ENCODE peak calls at places on chromosomes 5 and 9, in seven cellular contexts. One of them, this sample, is unnamed.
A peak's percentile ranks its signal among the peaks of the same experiment; 100 is the strongest.

GRCh38 chr5:6902597-6902996 is 189.4 kb downstream of the TENT4A start:
- DNase-seq in mammary epithelial cell: no peak
- DNase-seq in neural progenitor cell: no peak
- DNase-seq in mesothelial cell of epicardium: no peak
- DNase-seq in MM.1S: no peak
- DNase-seq in GM10248: no peak
- DNase-seq in A549: no peak
- DNase-seq in this sample: no peak

GRCh38 chr5:84113246-84114118 is 271.2 kb downstream of the EDIL3 start:
- DNase-seq in mesothelial cell of epicardium: no peak
- DNase-seq in MM.1S: no peak
- DNase-seq in mammary epithelial cell: no peak
- DNase-seq in GM10248: no peak
- DNase-seq in neural progenitor cell: peak; percentile 72
- DNase-seq in A549: no peak
- DNase-seq in this sample: no peak

GRCh38 chr9:86940774-86941173 is 6.5 kb downstream of the GAS1 start:
- DNase-seq in GM10248: no peak
- DNase-seq in mammary epithelial cell: no peak
- DNase-seq in neural progenitor cell: peak; percentile 80
- DNase-seq in MM.1S: no peak
- DNase-seq in A549: no peak
- DNase-seq in mesothelial cell of epicardium: no peak
- DNase-seq in this sample: no peak

GRCh38 chr5:82661462-82661861 is 383.3 kb upstream of the RPS23 start:
- DNase-seq in MM.1S: no peak
- DNase-seq in GM10248: no peak
- DNase-seq in neural progenitor cell: no peak
- DNase-seq in mammary epithelial cell: no peak
- DNase-seq in A549: no peak
- DNase-seq in mesothelial cell of epicardium: no peak
- DNase-seq in this sample: no peak

GRCh38 chr5:115068239-115069086 is 101.2 kb downstream of the TRIM36 start:
- DNase-seq in neural progenitor cell: no peak
- DNase-seq in A549: no peak
- DNase-seq in MM.1S: peak; percentile 73
- DNase-seq in GM10248: no peak
- DNase-seq in mesothelial cell of epicardium: no peak
- DNase-seq in mammary epithelial cell: peak; percentile 70
- DNase-seq in this sample: peak; percentile 79

GRCh38 chr5:78328585-78329173 is 31.7 kb upstream of the SCAMP1 start:
- DNase-seq in A549: no peak
- DNase-seq in mammary epithelial cell: peak; percentile 46
- DNase-seq in GM10248: no peak
- DNase-seq in mesothelial cell of epicardium: no peak
- DNase-seq in MM.1S: no peak
- DNase-seq in neural progenitor cell: no peak
- DNase-seq in this sample: no peak

GRCh38 chr9:127598839-127599549 is 13.1 kb upstream of the STXBP1 start:
- DNase-seq in A549: no peak
- DNase-seq in MM.1S: no peak
- DNase-seq in neural progenitor cell: peak; percentile 18
- DNase-seq in GM10248: no peak
- DNase-seq in mammary epithelial cell: no peak
- DNase-seq in mesothelial cell of epicardium: no peak
- DNase-seq in this sample: no peak

GRCh38 chr5:8600843-8601242 is 731.9 kb downstream of the MTRR start:
- DNase-seq in GM10248: no peak
- DNase-seq in MM.1S: no peak
- DNase-seq in A549: no peak
- DNase-seq in mammary epithelial cell: no peak
- DNase-seq in mesothelial cell of epicardium: no peak
- DNase-seq in neural progenitor cell: no peak
- DNase-seq in this sample: no peak

GRCh38 chr9:114400219-114400618 is 12.4 kb upstream of the AKNA start:
- DNase-seq in A549: no peak
- DNase-seq in MM.1S: no peak
- DNase-seq in mesothelial cell of epicardium: no peak
- DNase-seq in neural progenitor cell: no peak
- DNase-seq in mammary epithelial cell: peak; percentile 69
- DNase-seq in GM10248: no peak
- DNase-seq in this sample: no peak

GRCh38 chr9:127828262-127829031 is 25.8 kb downstream of the FPGS start:
- DNase-seq in GM10248: no peak
- DNase-seq in MM.1S: no peak
- DNase-seq in neural progenitor cell: peak; percentile 96
- DNase-seq in mammary epithelial cell: no peak
- DNase-seq in mesothelial cell of epicardium: no peak
- DNase-seq in A549: peak; percentile 87
- DNase-seq in this sample: no peak

GRCh38 chr5:173675287-173675996 is 59.0 kb upstream of the BOD1 start:
- DNase-seq in mammary epithelial cell: no peak
- DNase-seq in MM.1S: no peak
- DNase-seq in neural progenitor cell: no peak
- DNase-seq in A549: no peak
- DNase-seq in GM10248: no peak
- DNase-seq in mesothelial cell of epicardium: no peak
- DNase-seq in this sample: no peak

GRCh38 chr9:76219555-76220151 is 174.6 kb downstream of the RFK start:
- DNase-seq in neural progenitor cell: peak; percentile 16
- DNase-seq in GM10248: no peak
- DNase-seq in mammary epithelial cell: no peak
- DNase-seq in A549: no peak
- DNase-seq in MM.1S: no peak
- DNase-seq in mesothelial cell of epicardium: no peak
- DNase-seq in this sample: no peak

GRCh38 chr5:122358382-122358990 is 46.4 kb downstream of the SNCAIP start:
- DNase-seq in MM.1S: no peak
- DNase-seq in mammary epithelial cell: no peak
- DNase-seq in GM10248: no peak
- DNase-seq in A549: no peak
- DNase-seq in mesothelial cell of epicardium: no peak
- DNase-seq in neural progenitor cell: no peak
- DNase-seq in this sample: no peak

GRCh38 chr5:177405312-177405711 is 4.1 kb downstream of the F12 start:
- DNase-seq in neural progenitor cell: no peak
- DNase-seq in mammary epithelial cell: no peak
- DNase-seq in mesothelial cell of epicardium: no peak
- DNase-seq in MM.1S: no peak
- DNase-seq in A549: no peak
- DNase-seq in GM10248: no peak
- DNase-seq in this sample: no peak

GRCh38 chr5:177402271-177403043 is 2.0 kb upstream of the PFN3 start:
- DNase-seq in neural progenitor cell: peak; percentile 88
- DNase-seq in A549: peak; percentile 97
- DNase-seq in GM10248: peak; percentile 74
- DNase-seq in mammary epithelial cell: peak; percentile 66
- DNase-seq in mesothelial cell of epicardium: peak; percentile 55
- DNase-seq in MM.1S: no peak
- DNase-seq in this sample: peak; percentile 74

GRCh38 chr5:177403826-177404640 is 3.6 kb upstream of the PFN3 start:
- DNase-seq in neural progenitor cell: peak; percentile 83
- DNase-seq in A549: peak; percentile 95
- DNase-seq in GM10248: peak; percentile 93
- DNase-seq in mesothelial cell of epicardium: peak; percentile 50
- DNase-seq in mammary epithelial cell: peak; percentile 65
- DNase-seq in MM.1S: peak; percentile 85
- DNase-seq in this sample: peak; percentile 94

GRCh38 chr5:177404641-177405134 is 4.2 kb upstream of the PFN3 start:
- DNase-seq in mesothelial cell of epicardium: no peak
- DNase-seq in GM10248: no peak
- DNase-seq in neural progenitor cell: no peak
- DNase-seq in mammary epithelial cell: no peak
- DNase-seq in A549: no peak
- DNase-seq in MM.1S: no peak
- DNase-seq in this sample: no peak

GRCh38 chr5:177403194-177403825 is 2.8 kb upstream of the PFN3 start:
- DNase-seq in A549: peak; percentile 54
- DNase-seq in neural progenitor cell: peak; percentile 58
- DNase-seq in MM.1S: peak; percentile 37
- DNase-seq in mesothelial cell of epicardium: no peak
- DNase-seq in GM10248: peak; percentile 61
- DNase-seq in mammary epithelial cell: peak; percentile 19
- DNase-seq in this sample: peak; percentile 55
- TF ChIP-seq CTCF in A549: no peak
- TF ChIP-seq CTCF in neural progenitor cell: no peak
- TF ChIP-seq CTCF in MM.1S: no peak
- TF ChIP-seq CTCF in mesothelial cell of epicardium: no peak
- TF ChIP-seq CTCF in GM10248: peak; percentile 18
- TF ChIP-seq CTCF in mammary epithelial cell: no peak
- TF ChIP-seq CTCF in this sample: no peak

DNA sequence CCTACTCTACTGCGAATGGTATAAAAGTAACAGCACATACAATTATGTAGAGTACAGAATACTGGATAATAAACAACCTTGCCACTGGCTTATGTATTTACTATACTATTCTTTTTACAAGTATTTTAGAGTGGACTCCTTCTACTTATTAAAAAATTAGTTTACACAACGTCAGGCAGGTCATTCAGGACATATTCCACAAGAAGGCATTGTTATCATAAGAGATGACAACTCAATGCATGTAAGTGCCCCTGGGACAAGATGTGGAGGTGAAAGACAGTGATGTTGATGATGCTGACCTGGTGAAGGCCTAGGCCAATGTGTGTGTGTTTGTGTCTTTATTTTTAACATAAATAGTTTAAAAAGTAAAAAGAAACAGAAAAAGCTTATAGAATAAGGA is 421.7 kb downstream of the CDH12 start:
- DNase-seq in mesothelial cell of epicardium: no peak
- DNase-seq in A549: no peak
- DNase-seq in GM10248: no peak
- DNase-seq in MM.1S: no peak
- DNase-seq in mammary epithelial cell: no peak
- DNase-seq in neural progenitor cell: no peak
- DNase-seq in this sample: no peak
- TF ChIP-seq CTCF in mesothelial cell of epicardium: no peak
- TF ChIP-seq CTCF in A549: no peak
- TF ChIP-seq CTCF in GM10248: no peak
- TF ChIP-seq CTCF in MM.1S: no peak
- TF ChIP-seq CTCF in mammary epithelial cell: no peak
- TF ChIP-seq CTCF in neural progenitor cell: no peak
- TF ChIP-seq CTCF in this sample: no peak

GRCh38 chr5:69136296-69136695 is 30.7 kb upstream of the CCNB1 start:
- DNase-seq in mammary epithelial cell: no peak
- DNase-seq in GM10248: peak; percentile 71
- DNase-seq in mesothelial cell of epicardium: no peak
- DNase-seq in A549: no peak
- DNase-seq in neural progenitor cell: no peak
- DNase-seq in MM.1S: no peak
- DNase-seq in this sample: peak; percentile 76
- TF ChIP-seq CTCF in mammary epithelial cell: no peak
- TF ChIP-seq CTCF in GM10248: no peak
- TF ChIP-seq CTCF in mesothelial cell of epicardium: no peak
- TF ChIP-seq CTCF in A549: no peak
- TF ChIP-seq CTCF in neural progenitor cell: no peak
- TF ChIP-seq CTCF in MM.1S: no peak
- TF ChIP-seq CTCF in this sample: no peak

GRCh38 chr5:669111-669841 is 23.9 kb downstream of the TPPP start:
- DNase-seq in MM.1S: no peak
- DNase-seq in neural progenitor cell: peak; percentile 68
- DNase-seq in A549: no peak
- DNase-seq in GM10248: peak; percentile 58
- DNase-seq in mammary epithelial cell: no peak
- DNase-seq in mesothelial cell of epicardium: no peak
- DNase-seq in this sample: no peak
- TF ChIP-seq CTCF in MM.1S: peak; percentile 69
- TF ChIP-seq CTCF in neural progenitor cell: peak; percentile 72
- TF ChIP-seq CTCF in A549: peak; percentile 69
- TF ChIP-seq CTCF in GM10248: peak; percentile 60
- TF ChIP-seq CTCF in mammary epithelial cell: peak; percentile 30
- TF ChIP-seq CTCF in mesothelial cell of epicardium: peak; percentile 76
- TF ChIP-seq CTCF in this sample: peak; percentile 57

GRCh38 chr5:151295801-151296477 is 7.6 kb downstream of the SLC36A3 start:
- DNase-seq in mammary epithelial cell: no peak
- DNase-seq in mesothelial cell of epicardium: no peak
- DNase-seq in GM10248: no peak
- DNase-seq in MM.1S: no peak
- DNase-seq in neural progenitor cell: no peak
- DNase-seq in A549: no peak
- DNase-seq in this sample: no peak

GRCh38 chr5:151296974-151297373 is 6.6 kb downstream of the SLC36A3 start:
- DNase-seq in A549: no peak
- DNase-seq in mesothelial cell of epicardium: no peak
- DNase-seq in neural progenitor cell: no peak
- DNase-seq in GM10248: no peak
- DNase-seq in MM.1S: no peak
- DNase-seq in mammary epithelial cell: no peak
- DNase-seq in this sample: no peak

GRCh38 chr5:151296478-151296830 is 7.1 kb downstream of the SLC36A3 start:
- DNase-seq in A549: no peak
- DNase-seq in neural progenitor cell: no peak
- DNase-seq in mammary epithelial cell: no peak
- DNase-seq in mesothelial cell of epicardium: no peak
- DNase-seq in GM10248: no peak
- DNase-seq in MM.1S: no peak
- DNase-seq in this sample: no peak

GRCh38 chr5:151298465-151298864 is 5.1 kb downstream of the SLC36A3 start:
- DNase-seq in GM10248: no peak
- DNase-seq in neural progenitor cell: no peak
- DNase-seq in MM.1S: no peak
- DNase-seq in A549: no peak
- DNase-seq in mesothelial cell of epicardium: no peak
- DNase-seq in mammary epithelial cell: no peak
- DNase-seq in this sample: no peak

GRCh38 chr5:151298063-151298462 is 5.5 kb downstream of the SLC36A3 start:
- DNase-seq in GM10248: no peak
- DNase-seq in neural progenitor cell: peak; percentile 55
- DNase-seq in MM.1S: no peak
- DNase-seq in A549: peak; percentile 79
- DNase-seq in mesothelial cell of epicardium: no peak
- DNase-seq in mammary epithelial cell: peak; percentile 57
- DNase-seq in this sample: no peak
- TF ChIP-seq CTCF in GM10248: no peak
- TF ChIP-seq CTCF in neural progenitor cell: peak; percentile 49
- TF ChIP-seq CTCF in MM.1S: no peak
- TF ChIP-seq CTCF in A549: peak; percentile 45
- TF ChIP-seq CTCF in mesothelial cell of epicardium: no peak
- TF ChIP-seq CTCF in mammary epithelial cell: peak; percentile 61
- TF ChIP-seq CTCF in this sample: no peak

DNA sequence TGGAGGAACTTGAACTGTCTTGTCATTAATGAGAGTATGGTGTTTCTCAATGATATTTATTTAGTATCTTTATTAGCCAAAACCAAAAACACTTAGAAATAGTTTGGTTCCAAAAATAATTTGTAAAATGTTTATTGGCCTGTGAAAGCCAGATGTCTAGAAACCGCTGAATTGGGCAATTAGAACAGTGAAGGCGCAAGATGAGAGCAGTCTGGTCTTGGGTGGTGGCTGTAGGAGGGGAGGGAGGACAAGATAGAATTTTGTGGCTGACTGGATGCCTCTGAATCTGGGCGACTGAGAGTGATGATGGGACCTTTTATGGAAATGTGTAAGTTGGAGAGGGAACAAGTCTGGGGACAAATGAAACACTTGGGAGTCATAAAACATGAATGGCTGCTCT is 35.4 kb downstream of the PDZD2 start:
- DNase-seq in A549: no peak
- DNase-seq in GM10248: no peak
- DNase-seq in mesothelial cell of epicardium: no peak
- DNase-seq in neural progenitor cell: no peak
- DNase-seq in MM.1S: no peak
- DNase-seq in mammary epithelial cell: no peak
- DNase-seq in this sample: no peak
- TF ChIP-seq CTCF in A549: no peak
- TF ChIP-seq CTCF in GM10248: no peak
- TF ChIP-seq CTCF in mesothelial cell of epicardium: no peak
- TF ChIP-seq CTCF in neural progenitor cell: no peak
- TF ChIP-seq CTCF in MM.1S: no peak
- TF ChIP-seq CTCF in mammary epithelial cell: no peak
- TF ChIP-seq CTCF in this sample: no peak

This sample was measured in GM12865.